ENCODE peak calls at places on chromosome 9, in nine cellular contexts. I is heart left ventricle; D is fibroblast of pulmonary artery; S is choroid plexus epithelial cell; C is nephron progenitor cell; U is Peyer's patch; Y is CD8-positive, alpha-beta T cell; K is GM23338; X is lower leg skin. O is an unnamed sample.

GRCh38 chr9:134648701-134649525 is 7.3 kb downstream of the COL5A1 start:
- DNase-seq in U (no peak), D (peak), S (peak), X (no peak), K (no peak), C (no peak), Y (no peak), I (no peak), O (no peak)

GRCh38 chr9:459491-460444 is 245.1 kb downstream of the DOCK8 start:
- DNase-seq in C (no peak), K (peak), X (no peak), Y (no peak), U (no peak), D (no peak), I (no peak), S (no peak), O (no peak)

GRCh38 chr9:113577525-113578261 is 114.2 kb downstream of the RGS3 start:
- DNase-seq in X (no peak), I (no peak), C (no peak), D (peak), K (no peak), U (no peak), Y (no peak), S (no peak), O (no peak)

GRCh38 chr9:109908459-109909390 is 128.7 kb downstream of the PALM2AKAP2 start:
- DNase-seq in C (no peak), U (no peak), D (peak), Y (no peak), K (no peak), I (no peak), S (peak), X (no peak), O (no peak)

GRCh38 chr9:129887210-129888084 is 52.2 kb downstream of the USP20 start:
- DNase-seq in S (peak), C (no peak), U (peak), I (peak), X (no peak), K (no peak), D (peak), Y (peak), O (no peak)

GRCh38 chr9:128159073-128159783 is 837 bp upstream of the BBLN start:
- DNase-seq in Y (peak), K (no peak), I (no peak), D (no peak), S (no peak), X (no peak), U (peak), C (no peak), O (no peak)

GRCh38 chr9:116267021-116267420 is 113.4 kb downstream of the PAPPA start:
- DNase-seq in U (no peak), D (no peak), Y (no peak), S (peak), K (no peak), C (no peak), I (no peak), X (no peak), O (no peak)

GRCh38 chr9:15831384-15831783 is 278.5 kb downstream of the CCDC171 start:
- DNase-seq in I (no peak), S (no peak), D (no peak), U (no peak), Y (no peak), X (no peak), K (no peak), C (no peak), O (no peak)

GRCh38 chr9:97440160-97440559 is 28.3 kb downstream of the TDRD7 start:
- DNase-seq in C (no peak), X (no peak), K (peak), Y (no peak), D (no peak), I (no peak), U (no peak), S (no peak), O (no peak)

GRCh38 chr9:126587187-126588185 is 26.2 kb upstream of the LMX1B start:
- DNase-seq in U (no peak), C (peak), S (peak), X (no peak), I (peak), K (peak), Y (no peak), D (peak), O (no peak)

GRCh38 chr9:116479145-116479544 is 208.0 kb upstream of the TRIM32 start:
- DNase-seq in S (no peak), X (no peak), Y (no peak), U (no peak), K (no peak), I (no peak), C (no peak), D (no peak), O (no peak)

GRCh38 chr9:129761293-129761900 is 8.6 kb upstream of the PTGES start:
- DNase-seq in U (peak), D (peak), Y (no peak), X (no peak), S (peak), C (no peak), K (no peak), I (peak), O (no peak)

GRCh38 chr9:70156729-70157128 is 102.0 kb upstream of the SMC5 start:
- DNase-seq in K (no peak), S (no peak), C (no peak), U (no peak), I (no peak), D (peak), X (no peak), Y (no peak), O (no peak)

GRCh38 chr9:125341566-125341965 is 79.9 kb downstream of the GAPVD1 start:
- DNase-seq in C (no peak), S (no peak), D (no peak), K (no peak), I (no peak), X (no peak), U (no peak), Y (no peak), O (no peak)

GRCh38 chr9:87531370-87532295 is 34.0 kb downstream of the DAPK1 start:
- DNase-seq in X (no peak), S (no peak), D (no peak), I (no peak), C (no peak), U (no peak), K (no peak), Y (no peak), O (no peak)

GRCh38 chr9:20361220-20361619 is 261.1 kb downstream of the MLLT3 start:
- DNase-seq in D (no peak), C (no peak), Y (no peak), X (no peak), S (no peak), I (no peak), U (no peak), K (no peak), O (no peak)

GRCh38 chr9:31799953-31800609 is 584.4 kb upstream of the ACO1 start:
- DNase-seq in D (peak), S (peak), K (peak), I (no peak), X (no peak), C (peak), U (no peak), Y (no peak), O (no peak)
- TF ChIP-seq CTCF in D (peak), S (peak), K (peak), I (no peak), X (no peak), C (peak), U (peak), Y (peak), O (no peak)

GRCh38 chr9:29697011-29697410 is 2123.7 kb upstream of the C9orf72 start:
- DNase-seq in I (no peak), U (no peak), S (peak), D (peak), X (no peak), C (no peak), K (no peak), Y (no peak), O (no peak)

GRCh38 chr9:29691145-29691544 is 2117.9 kb upstream of the C9orf72 start:
- DNase-seq in S (no peak), I (no peak), K (no peak), U (no peak), X (no peak), D (no peak), C (no peak), Y (no peak), O (no peak)

DNA sequence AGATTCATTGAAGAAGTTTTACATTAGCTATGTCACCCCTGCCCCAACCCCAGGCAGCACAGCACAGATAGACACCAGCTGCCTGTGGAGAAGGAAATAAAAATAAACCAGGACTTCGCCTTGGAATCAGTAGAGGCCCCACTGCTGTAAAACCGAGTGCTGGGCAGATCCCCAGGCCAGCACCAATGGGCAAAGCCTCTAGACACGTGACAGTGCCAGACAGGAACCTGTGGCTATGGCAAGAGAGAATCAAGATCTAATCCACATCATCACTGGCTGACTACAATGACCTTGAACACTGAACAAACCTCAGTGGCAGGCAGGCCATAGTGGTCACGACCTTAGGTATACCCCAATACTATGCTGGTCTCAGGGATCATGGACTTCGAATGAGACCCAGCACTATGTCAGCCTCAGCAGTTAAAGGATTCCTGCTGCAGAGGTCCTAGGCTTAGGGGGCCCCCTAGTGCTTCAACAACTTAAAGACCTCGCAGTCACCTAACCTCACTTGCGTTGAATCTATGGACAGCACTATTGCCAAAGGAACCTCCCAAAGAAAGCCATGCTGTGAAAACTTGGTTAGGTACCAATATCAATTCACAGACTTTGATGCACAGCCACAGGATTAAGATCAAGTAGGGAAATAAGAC is 2118.6 kb upstream of the C9orf72 start:
- DNase-seq in X (no peak), C (peak), K (peak), I (no peak), D (peak), U (no peak), S (peak), Y (no peak), O (no peak)
- TF ChIP-seq CTCF in X (no peak), C (peak), K (peak), I (no peak), D (peak), U (no peak), S (peak), Y (no peak), O (no peak)

DNA sequence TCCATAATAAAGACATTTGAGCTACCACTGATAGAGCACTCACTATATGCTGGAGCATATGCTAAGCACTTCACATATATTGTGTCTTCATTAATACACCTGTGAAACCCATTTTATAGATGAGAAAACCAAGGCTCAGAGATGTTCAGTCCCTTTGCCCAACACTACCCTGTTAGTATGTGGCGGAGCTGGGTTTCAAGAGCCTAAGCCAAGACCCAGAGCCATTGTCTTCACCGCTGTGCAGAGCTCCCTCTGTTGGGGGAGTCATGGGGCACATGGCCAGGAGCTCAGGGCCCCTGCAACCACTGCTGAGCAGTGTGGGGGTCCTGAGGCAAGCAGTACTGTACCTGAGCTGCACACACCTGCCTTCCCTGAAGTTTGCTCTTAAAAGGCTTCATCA is 37.3 kb upstream of the SLC25A51 start:
- DNase-seq in D (no peak), I (no peak), K (no peak), X (no peak), U (no peak), Y (no peak), S (no peak), C (no peak), O (no peak)
- TF ChIP-seq CTCF in D (no peak), I (no peak), K (peak), X (no peak), U (no peak), Y (no peak), S (peak), C (no peak), O (no peak)

DNA sequence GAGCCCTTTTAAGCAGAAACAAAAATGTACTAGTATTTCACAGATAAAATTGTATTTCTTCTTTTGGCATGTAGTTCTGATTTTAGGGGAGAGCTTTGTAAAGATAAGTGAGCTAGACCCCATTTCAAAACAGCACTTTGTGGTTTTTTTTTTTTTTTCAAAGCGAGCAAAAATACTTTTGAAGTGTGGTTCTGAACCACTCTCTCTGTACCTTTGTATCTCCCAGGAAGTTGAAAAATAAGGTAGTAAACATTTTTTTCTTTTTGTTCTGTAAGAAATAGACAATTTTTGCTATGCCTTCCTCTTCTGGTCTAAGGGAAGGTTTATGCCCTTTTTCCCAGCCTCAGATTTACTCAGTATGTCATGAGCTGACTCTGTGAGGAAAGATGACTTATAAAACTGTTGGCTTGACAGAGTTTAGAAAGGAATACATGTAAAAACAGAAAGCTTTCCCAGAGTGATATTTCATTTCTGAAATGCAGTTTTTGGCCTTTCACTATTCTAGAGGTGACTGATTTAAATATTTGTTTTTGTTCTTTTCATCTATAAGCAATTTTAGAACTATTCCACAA is 12.5 kb downstream of the ERCC6L2 start:
- DNase-seq in K (no peak), U (no peak), Y (no peak), D (no peak), X (no peak), S (no peak), I (no peak), C (no peak), O (no peak)
- TF ChIP-seq CTCF in K (no peak), U (no peak), Y (no peak), D (no peak), X (no peak), S (no peak), I (no peak), C (no peak), O (no peak)

DNA sequence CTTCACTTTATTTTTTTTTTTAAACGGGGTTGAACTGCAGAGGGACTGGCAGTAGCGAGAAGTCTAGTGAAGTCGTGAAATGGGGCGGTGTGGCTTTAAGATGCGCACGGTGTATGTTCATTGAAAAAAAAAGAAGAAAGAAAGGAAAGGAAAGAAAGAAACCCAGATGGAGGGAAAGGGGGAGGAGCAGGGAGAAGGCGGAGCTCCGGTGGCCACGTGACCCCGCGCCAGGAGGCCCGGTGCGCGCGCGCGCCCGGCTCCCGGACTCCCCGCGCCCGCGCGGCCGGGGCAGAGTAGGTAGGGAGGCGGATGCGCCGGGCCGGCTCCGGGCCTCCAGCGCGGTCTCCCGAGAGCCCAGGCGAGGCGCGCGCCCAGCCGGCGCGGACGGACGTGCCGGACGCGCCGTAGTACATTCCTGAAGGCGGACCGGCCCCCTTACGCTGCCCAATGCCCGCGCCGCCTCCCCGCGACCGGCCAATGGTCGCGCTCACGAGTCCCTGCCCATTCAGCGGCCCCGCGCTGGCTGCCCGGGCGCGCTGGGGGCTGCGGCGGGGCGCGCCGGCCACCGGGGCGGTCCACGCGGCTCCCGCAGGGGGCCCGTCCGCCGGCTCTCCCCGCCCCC is 6.0 kb downstream of the PTCH1 start:
- DNase-seq in S (peak), X (peak), C (peak), K (peak), D (peak), Y (peak), I (peak), U (peak), O (peak)
- TF ChIP-seq CTCF in S (no peak), X (no peak), C (no peak), K (no peak), D (no peak), Y (no peak), I (no peak), U (no peak), O (no peak)

DNA sequence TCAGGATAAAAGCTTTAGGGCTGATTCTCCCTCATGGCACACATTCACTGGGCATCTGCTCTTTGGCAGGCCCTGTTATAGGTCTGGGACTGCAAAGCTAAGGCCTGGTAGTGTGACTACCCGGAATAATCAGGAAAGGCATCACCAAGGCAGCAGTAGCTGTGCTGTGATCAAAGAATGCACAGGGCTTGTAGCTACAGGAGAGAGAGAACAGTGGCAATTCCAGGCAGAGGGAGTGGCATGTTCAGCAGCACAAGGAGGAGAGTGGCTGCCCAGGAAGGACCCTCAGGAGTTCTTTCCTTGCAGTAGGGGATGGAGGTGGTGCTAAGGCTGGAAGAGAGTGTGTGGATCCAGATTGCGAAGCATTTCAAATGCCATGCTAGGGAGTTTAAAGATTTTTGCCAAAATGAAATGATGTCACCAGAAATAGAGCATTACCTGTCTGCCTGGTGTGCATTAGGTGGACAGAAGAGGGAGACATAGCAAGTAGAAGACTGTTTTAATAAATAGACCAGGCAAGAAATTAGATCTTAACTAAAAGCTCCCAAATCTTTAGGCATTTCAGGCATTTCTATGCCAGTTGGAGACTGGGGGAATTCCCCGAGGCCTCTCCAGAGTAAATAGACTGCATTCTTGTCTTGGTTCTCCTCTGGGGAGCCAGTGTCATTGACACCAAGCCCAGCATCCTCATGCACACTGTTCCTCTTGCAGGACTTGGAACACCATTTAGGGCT is 69.1 kb downstream of the GPR21 start:
- DNase-seq in X (no peak), Y (no peak), I (no peak), K (peak), U (no peak), C (no peak), S (peak), D (no peak), O (no peak)
- TF ChIP-seq CTCF in X (no peak), Y (no peak), I (no peak), K (peak), U (peak), C (peak), S (peak), D (peak), O (no peak)

GRCh38 chr9:33742051-33742450 is 53.3 kb upstream of the PRSS3 start:
- DNase-seq in D (no peak), Y (no peak), S (no peak), U (peak), X (no peak), C (no peak), K (no peak), I (no peak), O (no peak)

GRCh38 chr9:33740075-33740474 is 55.3 kb upstream of the PRSS3 start:
- DNase-seq in K (no peak), U (no peak), Y (no peak), X (no peak), C (no peak), I (no peak), S (no peak), D (no peak), O (no peak)

GRCh38 chr9:33734911-33735310 is 60.5 kb upstream of the PRSS3 start:
- DNase-seq in U (peak), I (no peak), K (no peak), C (no peak), S (no peak), X (no peak), D (no peak), Y (no peak), O (no peak)

GRCh38 chr9:33739407-33739806 is 56.0 kb upstream of the PRSS3 start:
- DNase-seq in X (no peak), S (no peak), K (no peak), U (no peak), I (no peak), D (no peak), C (no peak), Y (no peak), O (no peak)

GRCh38 chr9:33737811-33738606 is 57.4 kb upstream of the PRSS3 start:
- DNase-seq in U (peak), I (no peak), C (peak), K (peak), X (no peak), S (peak), Y (no peak), D (peak), O (no peak)
- TF ChIP-seq CTCF in U (peak), I (peak), C (peak), K (peak), X (no peak), S (peak), Y (peak), D (peak), O (no peak)

GRCh38 chr9:89975024-89975423 is 370.2 kb downstream of the GADD45G start:
- DNase-seq in D (no peak), X (no peak), S (no peak), C (no peak), Y (no peak), I (no peak), K (no peak), U (no peak), O (no peak)
- TF ChIP-seq CTCF in D (no peak), X (no peak), S (no peak), C (no peak), Y (no peak), I (no peak), K (no peak), U (no peak), O (no peak)

DNA sequence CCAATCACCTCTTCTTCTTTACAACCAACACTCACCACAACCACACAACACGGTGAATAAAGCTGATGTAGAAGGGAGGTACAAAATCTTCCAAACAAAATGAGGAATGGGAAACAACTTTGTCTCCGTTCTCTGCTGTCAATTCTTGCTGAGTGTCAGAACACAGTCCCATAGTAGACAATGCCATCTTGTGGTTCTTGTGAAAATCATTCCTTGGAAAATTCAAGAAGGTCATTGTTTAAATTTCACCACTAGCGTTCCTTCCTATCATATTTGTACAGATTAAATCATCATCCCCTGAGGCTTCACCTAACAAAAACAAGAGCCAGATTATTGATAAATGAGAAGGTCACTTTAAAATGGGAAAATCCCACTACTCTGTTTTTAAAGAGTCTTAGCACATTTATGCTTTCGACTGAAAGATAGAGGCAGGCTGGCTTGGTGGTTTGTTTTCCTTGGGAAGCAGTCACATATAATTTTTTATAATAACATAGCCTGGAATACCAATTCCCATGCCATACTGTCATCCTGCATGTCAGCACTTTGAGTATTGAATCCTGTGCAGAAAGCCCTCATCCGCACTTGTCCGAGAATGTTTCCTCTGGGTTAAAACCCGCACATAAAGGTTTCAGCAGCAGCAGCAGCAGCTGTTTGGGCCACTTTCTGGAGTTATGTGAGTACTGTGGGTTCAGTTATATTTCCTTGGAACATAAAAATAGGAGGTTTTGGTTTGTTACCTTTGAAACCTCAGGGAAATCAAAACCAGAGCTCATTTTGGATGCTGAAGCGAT is 395.0 kb upstream of the SMARCA2 start:
- DNase-seq in S (peak), U (no peak), K (peak), I (no peak), D (peak), X (no peak), C (no peak), Y (no peak), O (no peak)
- TF ChIP-seq CTCF in S (no peak), U (no peak), K (peak), I (no peak), D (no peak), X (no peak), C (no peak), Y (no peak), O (no peak)